ENCODE peak calls at places on chromosomes 13 and 19, in eight cellular contexts. X is neural progenitor cell; E is tibial nerve; O is transverse colon; Z is tibial artery; K is CD8-positive, alpha-beta memory T cell; N is cardiac muscle cell; H is psoas muscle. B is an unnamed sample.

GRCh38 chr13:79386125-79386822 is 19.8 kb downstream of the RBM26 start:
- DNase-seq in X (no peak), E (no peak), O (no peak), Z (no peak), K (no peak), N (no peak), H (no peak), B (no peak)

GRCh38 chr13:110869231-110869804 is 45.6 kb downstream of the ANKRD10 start:
- DNase-seq in X (no peak), E (no peak), O (no peak), Z (no peak), K (no peak), N (no peak), H (peak; percentile 50), B (peak; percentile 55)

GRCh38 chr19:10653482-10653731 is 739 bp upstream of the ILF3 start:
- DNase-seq in X (no peak), E (no peak), O (no peak), Z (no peak), K (no peak), N (no peak), H (no peak), B (no peak)

GRCh38 chr13:59424661-59425060 is 739.1 kb downstream of the DIAPH3 start:
- DNase-seq in X (no peak), E (no peak), O (no peak), Z (no peak), K (no peak), N (peak; percentile 43), H (no peak), B (no peak)

GRCh38 chr19:54164369-54165068 is 5.0 kb upstream of the LENG1 start:
- DNase-seq in X (peak; percentile 71), E (peak; percentile 36), O (peak; percentile 95), Z (no peak), K (peak; percentile 38), N (peak; percentile 59), H (no peak), B (peak; percentile 99)

GRCh38 chr13:65292488-65292901 is 1937.6 kb downstream of the PCDH9 start:
- DNase-seq in X (peak; percentile 40), E (no peak), O (no peak), Z (no peak), K (no peak), N (peak; percentile 79), H (no peak), B (peak; percentile 72)

GRCh38 chr13:51066091-51066831 is 44.8 kb downstream of the C13orf42 start:
- DNase-seq in X (no peak), E (peak; percentile 40), O (no peak), Z (no peak), K (no peak), N (peak; percentile 26), H (no peak), B (peak; percentile 45)

GRCh38 chr19:12913871-12914690 is 5.0 kb downstream of the SYCE2 start:
- DNase-seq in X (peak; percentile 23), E (peak; percentile 39), O (peak; percentile 45), Z (no peak), K (peak; percentile 69), N (peak; percentile 75), H (no peak), B (peak; percentile 64)

GRCh38 chr13:85497652-85498051 is 301.6 kb downstream of the SLITRK6 start:
- DNase-seq in X (no peak), E (no peak), O (no peak), Z (no peak), K (no peak), N (peak; percentile 97), H (no peak), B (no peak)

GRCh38 chr13:106105153-106105552 is 430.3 kb downstream of the EFNB2 start:
- DNase-seq in X (no peak), E (no peak), O (no peak), Z (no peak), K (no peak), N (no peak), H (no peak), B (no peak)

GRCh38 chr13:99356216-99357089 is 49.3 kb upstream of the GPR183 start:
- DNase-seq in X (no peak), E (peak; percentile 30), O (peak; percentile 45), Z (no peak), K (peak; percentile 92), N (peak; percentile 87), H (no peak), B (no peak)

GRCh38 chr19:16660763-16661479 is at the start of gene TMEM38A:
- DNase-seq in X (peak; percentile 63), E (no peak), O (peak; percentile 75), Z (peak; percentile 82), K (peak; percentile 47), N (peak; percentile 9), H (peak; percentile 74), B (peak; percentile 75)

GRCh38 chr19:47542030-47542475 is 27.2 kb upstream of the NAPA start:
- DNase-seq in X (no peak), E (no peak), O (peak; percentile 24), Z (no peak), K (no peak), N (peak; percentile 79), H (no peak), B (no peak)

GRCh38 chr19:47540748-47541147 is 25.9 kb upstream of the NAPA start:
- DNase-seq in X (peak; percentile 59), E (no peak), O (no peak), Z (no peak), K (no peak), N (peak; percentile 65), H (no peak), B (no peak)

GRCh38 chr19:47544075-47544474 is 28.9 kb downstream of the ZNF541 start:
- DNase-seq in X (no peak), E (no peak), O (no peak), Z (no peak), K (no peak), N (no peak), H (no peak), B (no peak)

GRCh38 chr19:47539747-47540311 is 25.0 kb upstream of the NAPA start:
- DNase-seq in X (no peak), E (no peak), O (no peak), Z (no peak), K (no peak), N (no peak), H (no peak), B (no peak)

GRCh38 chr19:47541507-47541906 is 26.6 kb upstream of the NAPA start:
- DNase-seq in X (no peak), E (no peak), O (no peak), Z (no peak), K (peak; percentile 70), N (peak; percentile 40), H (no peak), B (no peak)
- H3K27ac ChIP-seq in X (no peak overlapping the region), E (no peak overlapping the region), O (peak overlapping the region; percentile 78), Z (no peak overlapping the region), K (peak overlapping the region; percentile 38), N (peak overlapping the region; percentile 90), H (no peak overlapping the region), B (no peak overlapping the region)

DNA sequence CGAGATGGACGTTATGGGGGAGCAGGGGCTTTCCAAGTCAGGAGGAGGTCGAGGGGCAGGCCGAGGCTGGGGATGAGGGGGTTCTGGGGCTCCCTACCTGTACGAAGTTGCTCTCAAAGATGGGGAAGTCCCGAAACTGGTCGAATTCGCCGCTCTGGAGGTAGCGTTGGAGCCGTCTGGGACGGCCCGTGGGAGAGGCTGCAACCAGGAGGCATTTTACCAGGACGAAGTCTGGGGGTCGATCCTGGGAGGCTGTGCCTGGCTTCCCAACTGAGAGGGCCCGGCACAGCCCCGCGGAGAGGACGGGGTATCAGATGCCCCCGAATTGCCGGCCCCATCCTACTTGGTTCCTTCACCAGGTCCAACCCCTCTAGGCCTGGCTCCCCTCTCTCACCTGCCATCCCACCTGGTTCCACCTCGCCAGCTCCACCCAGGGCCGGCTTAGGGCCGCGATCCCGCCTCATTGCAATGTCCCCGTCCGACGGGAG is 527 bp upstream of the EMC10 start:
- DNase-seq in X (no peak), E (no peak), O (no peak), Z (no peak), K (no peak), N (no peak), H (no peak), B (no peak)
- H3K27ac ChIP-seq in X (no peak overlapping the region), E (peak overlapping the region; percentile 83), O (peak overlapping the region; percentile 88), Z (peak overlapping the region; percentile 76), K (no peak overlapping the region), N (no peak overlapping the region), H (peak overlapping the region; percentile 84), B (no peak overlapping the region)

GRCh38 chr13:77857810-77858209 is 60.8 kb downstream of the EDNRB start:
- DNase-seq in X (no peak), E (no peak), O (no peak), Z (no peak), K (no peak), N (no peak), H (no peak), B (no peak)
- H3K27ac ChIP-seq in X (peak overlapping the region; percentile 61), E (no peak overlapping the region), O (no peak overlapping the region), Z (no peak overlapping the region), K (no peak overlapping the region), N (no peak overlapping the region), H (no peak overlapping the region), B (peak overlapping the region; percentile 62)

GRCh38 chr19:45450042-45450380 is 17.8 kb upstream of the FOSB start:
- DNase-seq in X (no peak), E (no peak), O (no peak), Z (no peak), K (no peak), N (no peak), H (no peak), B (no peak)
- H3K27ac ChIP-seq in X (no peak overlapping the region), E (peak overlapping the region; percentile 72), O (peak overlapping the region; percentile 91), Z (peak overlapping the region; percentile 81), K (peak overlapping the region; percentile 100), N (no peak overlapping the region), H (peak overlapping the region; percentile 52), B (peak overlapping the region; percentile 89)